ENCODE peak calls at places on chromosome 12, in eight cellular contexts. F is HTR-8/SVneo; X is brain microvascular endothelial cell; D is T-helper 1 cell; O is fibroblast of lung; J is Daoy; M is activated CD8-positive, alpha-beta memory T cell treated with anti-CD3 and anti-CD28 coated beads for 24 hours; L is foreskin fibroblast. R is an unnamed sample.
A peak's percentile ranks its signal among the peaks of the same experiment; 100 is the strongest.

GRCh38 chr12:47226199-47226598 is 146.4 kb upstream of the AMIGO2 start:
- DNase-seq in L (no peak), D (no peak), O (no peak), F (no peak), X (no peak), J (no peak), M (no peak), R (no peak)

GRCh38 chr12:54147186-54147585 is 41.6 kb downstream of the SMUG1 start:
- DNase-seq in F (no peak), L (peak; percentile 49), X (no peak), O (no peak), D (no peak), M (no peak), J (peak; percentile 23), R (no peak)

GRCh38 chr12:31650927-31651326 is 8.6 kb upstream of the ETFBKMT start:
- DNase-seq in O (no peak), J (no peak), F (no peak), M (no peak), D (no peak), X (no peak), L (peak; percentile 20), R (no peak)

GRCh38 chr12:32201996-32202395 is 95.3 kb downstream of the BICD1 start:
- DNase-seq in D (no peak), J (no peak), X (no peak), O (no peak), M (no peak), L (no peak), F (no peak), R (peak; percentile 8)

GRCh38 chr12:12776261-12776660 is 9.2 kb upstream of the APOLD1 start:
- DNase-seq in M (no peak), D (no peak), F (no peak), X (no peak), J (peak; percentile 48), L (no peak), O (peak; percentile 59), R (no peak)

GRCh38 chr12:101876861-101877815 is at the start of gene DRAM1:
- DNase-seq in M (peak; percentile 89), F (peak; percentile 71), L (peak; percentile 98), O (peak; percentile 88), J (peak; percentile 90), X (peak; percentile 86), D (peak; percentile 58), R (peak; percentile 94)

GRCh38 chr12:22287056-22287455 is 47.5 kb downstream of the ST8SIA1 start:
- DNase-seq in J (no peak), D (no peak), X (no peak), M (no peak), F (no peak), O (no peak), L (no peak), R (no peak)

GRCh38 chr12:59403259-59403932 is 192.4 kb upstream of the SLC16A7 start:
- DNase-seq in J (no peak), F (peak; percentile 28), D (no peak), X (peak; percentile 76), M (peak; percentile 57), O (peak; percentile 49), L (peak; percentile 89), R (peak; percentile 65)

GRCh38 chr12:26434299-26434915 is 239.0 kb downstream of the SSPN start:
- DNase-seq in M (no peak), J (peak; percentile 61), F (peak; percentile 64), L (peak; percentile 75), O (peak; percentile 46), D (no peak), X (peak; percentile 57), R (peak; percentile 70)

GRCh38 chr12:115871714-115872113 is 405.8 kb downstream of the MED13L start:
- DNase-seq in M (no peak), O (peak; percentile 3), D (no peak), F (peak; percentile 31), J (peak; percentile 9), L (peak; percentile 44), X (peak; percentile 20), R (peak; percentile 7)

GRCh38 chr12:3177778-3178435 is 100.7 kb downstream of the TSPAN9 start:
- DNase-seq in L (no peak), J (no peak), O (no peak), F (no peak), X (no peak), M (no peak), D (no peak), R (no peak)

GRCh38 chr12:701896-702539 is 38.8 kb upstream of the NINJ2 start:
- DNase-seq in X (no peak), J (no peak), D (no peak), F (no peak), O (no peak), M (no peak), L (no peak), R (peak; percentile 16)

GRCh38 chr12:124636138-124636968 is 68.9 kb upstream of the NCOR2 start:
- DNase-seq in O (peak; percentile 76), J (peak; percentile 67), D (peak; percentile 11), L (peak; percentile 76), X (peak; percentile 86), M (no peak), F (no peak), R (no peak)

GRCh38 chr12:49041881-49042484 is 18.6 kb downstream of the KMT2D start:
- DNase-seq in M (no peak), L (no peak), F (no peak), O (no peak), J (no peak), D (no peak), X (no peak), R (no peak)

GRCh38 chr12:86663691-86664090 is 407.5 kb upstream of the MGAT4C start:
- DNase-seq in L (no peak), F (no peak), X (no peak), O (peak; percentile 30), D (no peak), M (no peak), J (no peak), R (no peak)

GRCh38 chr12:18403182-18403581 is 141.9 kb downstream of the PIK3C2G start:
- DNase-seq in X (no peak), D (no peak), J (no peak), M (no peak), F (no peak), O (no peak), L (no peak), R (no peak)

GRCh38 chr12:57299514-57300016 is 48.6 kb upstream of the STAC3 start:
- DNase-seq in X (no peak), F (no peak), L (no peak), J (no peak), M (no peak), D (no peak), O (peak; percentile 69), R (no peak)

GRCh38 chr12:7555752-7556151 is 52.2 kb upstream of the CD163 start:
- DNase-seq in X (peak; percentile 77), D (no peak), F (peak; percentile 26), M (no peak), J (peak; percentile 53), L (peak; percentile 87), O (peak; percentile 8), R (peak; percentile 83)

GRCh38 chr12:44930972-44931600 is 55.0 kb upstream of the NELL2 start:
- DNase-seq in F (peak; percentile 17), X (no peak), M (no peak), D (no peak), O (peak; percentile 49), J (peak; percentile 3), L (peak; percentile 73), R (peak; percentile 84)

GRCh38 chr12:88538697-88539096 is 41.6 kb downstream of the KITLG start:
- DNase-seq in M (no peak), F (no peak), O (no peak), L (no peak), D (no peak), J (no peak), X (no peak), R (no peak)

GRCh38 chr12:3432176-3432742 is 58.7 kb upstream of the PRMT8 start:
- DNase-seq in F (no peak), L (no peak), X (no peak), O (no peak), M (peak; percentile 43), D (no peak), J (peak; percentile 32), R (peak; percentile 12)

GRCh38 chr12:91396296-91396695 is 213.7 kb upstream of the DCN start:
- DNase-seq in X (no peak), L (no peak), M (no peak), F (no peak), O (no peak), J (no peak), D (no peak), R (no peak)

GRCh38 chr12:106760184-106760531 is 14.3 kb upstream of the RIC8B start:
- DNase-seq in F (no peak), X (peak; percentile 15), M (no peak), J (no peak), D (no peak), O (peak; percentile 18), L (no peak), R (no peak)

GRCh38 chr12:112368856-112369255 is 13.4 kb downstream of the HECTD4 start:
- DNase-seq in L (no peak), O (peak; percentile 63), D (no peak), F (no peak), J (no peak), M (no peak), X (no peak), R (no peak)

GRCh38 chr12:31482816-31483215 is 108.1 kb downstream of the DENND5B start:
- DNase-seq in F (peak; percentile 68), M (no peak), J (peak; percentile 60), L (peak; percentile 45), D (no peak), X (peak; percentile 64), O (peak; percentile 87), R (peak; percentile 48)

GRCh38 chr12:106791531-106791930 is 17.0 kb downstream of the RIC8B start:
- DNase-seq in O (no peak), D (no peak), J (no peak), L (no peak), X (no peak), M (no peak), F (no peak), R (no peak)

GRCh38 chr12:89999699-90000505 is 291.3 kb upstream of the ATP2B1 start:
- DNase-seq in L (peak; percentile 36), O (peak; percentile 84), M (no peak), F (peak; percentile 37), J (peak; percentile 59), D (no peak), X (peak; percentile 61), R (peak; percentile 36)

GRCh38 chr12:113222730-113223531 is 1.7 kb downstream of the TPCN1 start:
- DNase-seq in D (no peak), F (no peak), J (peak; percentile 80), L (peak; percentile 84), M (no peak), X (peak; percentile 69), O (peak; percentile 85), R (peak; percentile 96)

GRCh38 chr12:12467701-12468218 is 94.9 kb downstream of the DUSP16 start:
- DNase-seq in D (peak; percentile 52), L (no peak), J (no peak), M (peak; percentile 65), F (no peak), X (no peak), O (peak; percentile 48), R (peak; percentile 51)

R was measured in lung microvascular endothelial cell.